ENCODE peak calls at places on chromosomes 4 and X, in eight cellular contexts. H is IMR-90, L is HL-60, M is ELR, O is WTC11, U is germinal center, V is SJCRH30, Y is B cell. D is an unnamed sample.

GRCh38 chr4:26452565-26453531 is 37.4 kb downstream of the CCKAR start:
- DNase-seq in Y (no peak), O (peak), L (no peak), H (no peak), V (no peak), M (no peak), U (no peak), D (no peak)

GRCh38 chr4:54668031-54668611 is 10.4 kb downstream of the KIT start:
- DNase-seq in M (no peak), U (no peak), Y (no peak), V (no peak), O (no peak), H (no peak), L (no peak), D (no peak)

GRCh38 chr4:24105183-24106039 is 215.6 kb upstream of the PPARGC1A start:
- DNase-seq in H (peak), L (no peak), V (no peak), U (no peak), M (peak), Y (no peak), O (no peak), D (peak)

GRCh38 chr4:44861756-44862155 is 135.4 kb upstream of the GNPDA2 start:
- DNase-seq in V (no peak), O (no peak), Y (no peak), U (no peak), L (peak), M (peak), H (no peak), D (no peak)

GRCh38 chrX:47458528-47458927 is 24.5 kb downstream of the ZNF41 start:
- DNase-seq in M (no peak), V (no peak), L (no peak), Y (no peak), H (no peak), U (no peak), O (no peak), D (no peak)

GRCh38 chr4:140697709-140698560 is 58.2 kb downstream of the TBC1D9 start:
- DNase-seq in M (no peak), H (no peak), O (no peak), U (no peak), L (no peak), V (no peak), Y (no peak), D (no peak)

GRCh38 chr4:63563288-63564014 is 845.8 kb downstream of the TECRL start:
- DNase-seq in O (peak), M (peak), H (no peak), L (no peak), Y (no peak), V (no peak), U (no peak), D (no peak)

GRCh38 chr4:104879367-104879766 is 267.3 kb upstream of the TET2 start:
- DNase-seq in U (no peak), O (no peak), Y (no peak), L (no peak), M (no peak), V (no peak), H (no peak), D (no peak)

GRCh38 chrX:150694738-150695410 is 1.7 kb downstream of the MTMR1 start:
- DNase-seq in U (peak), L (peak), M (peak), V (no peak), H (no peak), Y (peak), O (no peak), D (no peak)

GRCh38 chrX:11864171-11864570 is 106.1 kb downstream of the MSL3 start:
- DNase-seq in M (no peak), O (no peak), V (no peak), Y (no peak), U (no peak), H (no peak), L (no peak), D (no peak)

GRCh38 chr4:165369522-165369921 is 9.3 kb upstream of the CPE start:
- DNase-seq in Y (no peak), M (no peak), L (no peak), V (no peak), U (no peak), H (no peak), O (no peak), D (no peak)

GRCh38 chr4:80036949-80037348 is 36.1 kb downstream of the ANTXR2 start:
- DNase-seq in O (no peak), U (no peak), L (no peak), V (no peak), Y (no peak), M (no peak), H (peak), D (peak)

GRCh38 chr4:89363156-89363555 is 55.6 kb upstream of the GPRIN3 start:
- DNase-seq in L (no peak), O (no peak), M (no peak), H (no peak), Y (no peak), U (no peak), V (no peak), D (no peak)

GRCh38 chr4:86508436-86508835 is 85.7 kb upstream of the PTPN13 start:
- DNase-seq in H (peak), M (peak), U (no peak), L (no peak), O (no peak), V (no peak), Y (no peak), D (peak)

GRCh38 chr4:1209821-1210220 is 37.4 kb upstream of the SPON2 start:
- DNase-seq in Y (no peak), U (no peak), V (no peak), H (peak), M (no peak), L (no peak), O (no peak), D (peak)

GRCh38 chr4:120855307-120856001 is 67.1 kb downstream of the PRDM5 start:
- DNase-seq in M (no peak), L (no peak), U (no peak), O (no peak), H (no peak), Y (no peak), V (no peak), D (no peak)

GRCh38 chrX:40146471-40147398 is 49.0 kb upstream of the BCOR start:
- DNase-seq in L (no peak), Y (peak), M (peak), O (peak), V (peak), H (peak), U (no peak), D (peak)

GRCh38 chr4:156663663-156664062 is 307.9 kb downstream of the PDGFC start:
- DNase-seq in Y (no peak), U (no peak), O (no peak), L (no peak), M (no peak), H (no peak), V (no peak), D (no peak)

GRCh38 chr4:126475730-126476129 is 1157.0 kb upstream of the INTU start:
- DNase-seq in V (no peak), O (no peak), H (no peak), M (no peak), Y (no peak), U (no peak), L (no peak), D (no peak)

GRCh38 chr4:124334119-124334518 is 378.4 kb downstream of the ANKRD50 start:
- DNase-seq in Y (peak), V (peak), L (no peak), U (no peak), M (peak), O (no peak), H (peak), D (peak)

GRCh38 chr4:153560918-153561317 is 94.8 kb downstream of the TMEM131L start:
- DNase-seq in Y (no peak), M (no peak), U (no peak), H (no peak), V (no peak), O (no peak), L (no peak), D (no peak)

GRCh38 chr4:56755901-56756300 is 65.6 kb downstream of the SPINK2 start:
- DNase-seq in M (peak), O (no peak), H (no peak), V (no peak), Y (no peak), U (no peak), L (no peak), D (no peak)

GRCh38 chr4:103591839-103592238 is 127.9 kb downstream of the TACR3 start:
- DNase-seq in V (no peak), O (no peak), H (no peak), M (no peak), U (no peak), L (no peak), Y (no peak), D (no peak)

GRCh38 chr4:181822005-181822375 is 421.2 kb upstream of the TENM3 start:
- DNase-seq in H (no peak), Y (no peak), O (no peak), M (peak), L (no peak), V (peak), U (no peak), D (no peak)

GRCh38 chrX:70498129-70498528 is 53.5 kb downstream of the DLG3 start:
- DNase-seq in O (no peak), Y (no peak), V (no peak), H (no peak), L (no peak), U (no peak), M (no peak), D (no peak)

GRCh38 chr4:69071286-69071685 is 25.0 kb upstream of the UGT2B7 start:
- DNase-seq in M (no peak), H (no peak), O (no peak), V (no peak), L (no peak), Y (no peak), U (no peak), D (no peak)

GRCh38 chr4:139684351-139684750 is 18.7 kb downstream of the MGST2 start:
- DNase-seq in L (no peak), Y (no peak), H (no peak), O (no peak), V (no peak), U (no peak), M (no peak), D (no peak)

GRCh38 chrX:150465326-150465725 is 102.2 kb downstream of the MAMLD1 start:
- DNase-seq in Y (no peak), U (no peak), H (no peak), V (no peak), O (no peak), L (no peak), M (no peak), D (no peak)

GRCh38 chrX:9534686-9535085 is 69.8 kb downstream of the TBL1X start:
- DNase-seq in Y (no peak), U (no peak), M (no peak), H (peak), V (peak), O (no peak), L (no peak), D (no peak)

GRCh38 chr4:41575207-41575606 is 37.2 kb downstream of the LIMCH1 start:
- DNase-seq in H (no peak), V (no peak), L (no peak), O (no peak), Y (no peak), M (no peak), U (no peak), D (no peak)

GRCh38 chr4:52823478-52824092 is 38.5 kb upstream of the RASL11B start:
- DNase-seq in U (no peak), L (no peak), M (peak), O (no peak), Y (no peak), V (no peak), H (peak), D (no peak)